ENCODE peak calls at places on chromosomes 12 and 14, in nine cellular contexts. W, G, C, V, B, U, I, P and T are unnamed samples.

GRCh38 chr12:127133675-127134335 is 1133.2 kb upstream of the TMEM132C start:
- DNase-seq in W (no peak), G (peak; percentile 16), C (peak; percentile 38), V (no peak), B (no peak), U (no peak), I (no peak), P (peak; percentile 58), T (no peak)

GRCh38 chr14:54652188-54652889 is 85.4 kb downstream of the SAMD4A start:
- DNase-seq in W (peak; percentile 98), G (peak; percentile 99), C (peak; percentile 96), V (peak; percentile 100), B (no peak), U (peak; percentile 61), I (no peak), P (no peak), T (no peak)

GRCh38 chr12:129615001-129615400 is 288.8 kb downstream of the TMEM132D start:
- DNase-seq in W (peak; percentile 67), G (no peak), C (no peak), V (no peak), B (no peak), U (no peak), I (no peak), P (no peak), T (no peak)

GRCh38 chr14:65070710-65071033 is 31.6 kb downstream of the MAX start:
- DNase-seq in W (no peak), G (no peak), C (no peak), V (peak; percentile 20), B (peak; percentile 80), U (no peak), I (peak; percentile 90), P (no peak), T (no peak)

GRCh38 chr14:61160798-61161197 is 120.3 kb downstream of the TMEM30B start:
- DNase-seq in W (no peak), G (no peak), C (no peak), V (no peak), B (no peak), U (no peak), I (no peak), P (no peak), T (no peak)

GRCh38 chr12:52280796-52281560 is 6.5 kb downstream of the KRT86 start:
- DNase-seq in W (peak; percentile 96), G (peak; percentile 100), C (peak; percentile 97), V (peak; percentile 99), B (no peak), U (no peak), I (no peak), P (no peak), T (peak; percentile 60)

GRCh38 chr12:6771509-6772330 is 600 bp upstream of the LAG3 start:
- DNase-seq in W (no peak), G (no peak), C (no peak), V (no peak), B (no peak), U (no peak), I (no peak), P (no peak), T (no peak)

GRCh38 chr14:106691601-106692291 is 1165.4 kb downstream of the TMEM121 start:
- DNase-seq in W (no peak), G (no peak), C (no peak), V (no peak), B (peak; percentile 59), U (no peak), I (no peak), P (peak; percentile 39), T (peak; percentile 71)

GRCh38 chr12:56029666-56030293 is 8.9 kb downstream of the IKZF4 start:
- DNase-seq in W (peak; percentile 43), G (peak; percentile 83), C (peak; percentile 46), V (peak; percentile 68), B (no peak), U (no peak), I (no peak), P (peak; percentile 52), T (no peak)

GRCh38 chr12:91533366-91533765 is 350.7 kb upstream of the DCN start:
- DNase-seq in W (no peak), G (no peak), C (no peak), V (no peak), B (no peak), U (no peak), I (no peak), P (no peak), T (no peak)

GRCh38 chr14:67704018-67704417 is 2.3 kb downstream of the RDH12 start:
- DNase-seq in W (no peak), G (no peak), C (no peak), V (no peak), B (no peak), U (no peak), I (no peak), P (no peak), T (no peak)

GRCh38 chr14:75183225-75183624 is 6.8 kb upstream of the TMED10 start:
- DNase-seq in W (no peak), G (no peak), C (no peak), V (no peak), B (no peak), U (no peak), I (no peak), P (no peak), T (no peak)

GRCh38 chr12:109165599-109165998 is 49.2 kb downstream of the ACACB start:
- DNase-seq in W (no peak), G (no peak), C (peak; percentile 43), V (peak; percentile 4), B (no peak), U (no peak), I (no peak), P (no peak), T (no peak)

GRCh38 chr12:45170456-45171042 is 45.3 kb upstream of the ANO6 start:
- DNase-seq in W (peak; percentile 71), G (peak; percentile 82), C (peak; percentile 63), V (peak; percentile 75), B (peak; percentile 90), U (peak; percentile 52), I (peak; percentile 82), P (peak; percentile 94), T (peak; percentile 80)

GRCh38 chr12:130142736-130143135 is 19.5 kb upstream of the FZD10 start:
- DNase-seq in W (no peak), G (no peak), C (no peak), V (no peak), B (no peak), U (no peak), I (no peak), P (no peak), T (no peak)

GRCh38 chr12:113214938-113215400 is 6.3 kb upstream of the TPCN1 start:
- DNase-seq in W (peak; percentile 97), G (peak; percentile 98), C (peak; percentile 85), V (peak; percentile 99), B (no peak), U (no peak), I (no peak), P (no peak), T (no peak)

GRCh38 chr12:54030442-54030801 is 2.2 kb downstream of the HOXC6 start:
- DNase-seq in W (no peak), G (no peak), C (no peak), V (no peak), B (no peak), U (no peak), I (no peak), P (no peak), T (no peak)

GRCh38 chr12:11576104-11576503 is 73.4 kb upstream of the ETV6 start:
- DNase-seq in W (peak; percentile 79), G (peak; percentile 30), C (peak; percentile 97), V (peak; percentile 50), B (no peak), U (no peak), I (no peak), P (no peak), T (no peak)

GRCh38 chr12:124506145-124506831 is 61.1 kb downstream of the NCOR2 start:
- DNase-seq in W (no peak), G (peak; percentile 48), C (no peak), V (peak; percentile 80), B (peak; percentile 82), U (no peak), I (peak; percentile 68), P (no peak), T (no peak)

DNA sequence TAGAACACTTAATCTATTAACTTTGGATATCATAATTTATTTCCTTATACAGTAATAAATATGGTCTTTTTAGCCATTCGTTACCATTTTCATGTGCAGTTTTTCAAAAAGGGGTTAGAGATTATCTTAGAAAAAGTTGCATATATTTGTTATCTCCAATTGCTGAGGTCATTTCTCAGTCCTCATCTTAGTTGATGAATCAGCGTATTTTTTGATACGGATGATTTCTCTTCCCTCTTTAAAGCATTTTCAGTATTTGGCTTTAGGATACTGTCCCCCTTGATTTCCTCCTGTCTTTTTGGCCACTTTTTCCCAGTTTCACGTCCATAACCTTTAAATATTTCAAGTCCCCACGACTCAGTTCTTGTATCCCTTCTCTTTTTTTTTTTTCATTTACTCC is 21.8 kb downstream of the DNAL1 start:
- DNase-seq in W (no peak), G (no peak), C (no peak), V (no peak), B (no peak), U (no peak), I (no peak), P (no peak), T (no peak)
- TF ChIP-seq CTCF in W (no peak), G (no peak), C (no peak), V (no peak), B (no peak), U (no peak), I (no peak), P (no peak), T (no peak)

GRCh38 chr12:41264281-41264680 is 76.2 kb downstream of the PDZRN4 start:
- DNase-seq in W (no peak), G (peak; percentile 7), C (peak; percentile 23), V (no peak), B (no peak), U (no peak), I (no peak), P (no peak), T (no peak)
- TF ChIP-seq CTCF in W (peak; percentile 14), G (peak; percentile 26), C (no peak), V (peak; percentile 22), B (no peak), U (peak; percentile 27), I (peak; percentile 3), P (no peak), T (peak; percentile 77)

GRCh38 chr12:92608418-92609091 is 94.2 kb upstream of the PLEKHG7 start:
- DNase-seq in W (peak; percentile 63), G (peak; percentile 68), C (peak; percentile 75), V (peak; percentile 67), B (no peak), U (no peak), I (no peak), P (no peak), T (no peak)
- TF ChIP-seq CTCF in W (peak; percentile 67), G (peak; percentile 66), C (peak; percentile 52), V (peak; percentile 68), B (no peak), U (no peak), I (peak; percentile 66), P (no peak), T (peak; percentile 70)

DNA sequence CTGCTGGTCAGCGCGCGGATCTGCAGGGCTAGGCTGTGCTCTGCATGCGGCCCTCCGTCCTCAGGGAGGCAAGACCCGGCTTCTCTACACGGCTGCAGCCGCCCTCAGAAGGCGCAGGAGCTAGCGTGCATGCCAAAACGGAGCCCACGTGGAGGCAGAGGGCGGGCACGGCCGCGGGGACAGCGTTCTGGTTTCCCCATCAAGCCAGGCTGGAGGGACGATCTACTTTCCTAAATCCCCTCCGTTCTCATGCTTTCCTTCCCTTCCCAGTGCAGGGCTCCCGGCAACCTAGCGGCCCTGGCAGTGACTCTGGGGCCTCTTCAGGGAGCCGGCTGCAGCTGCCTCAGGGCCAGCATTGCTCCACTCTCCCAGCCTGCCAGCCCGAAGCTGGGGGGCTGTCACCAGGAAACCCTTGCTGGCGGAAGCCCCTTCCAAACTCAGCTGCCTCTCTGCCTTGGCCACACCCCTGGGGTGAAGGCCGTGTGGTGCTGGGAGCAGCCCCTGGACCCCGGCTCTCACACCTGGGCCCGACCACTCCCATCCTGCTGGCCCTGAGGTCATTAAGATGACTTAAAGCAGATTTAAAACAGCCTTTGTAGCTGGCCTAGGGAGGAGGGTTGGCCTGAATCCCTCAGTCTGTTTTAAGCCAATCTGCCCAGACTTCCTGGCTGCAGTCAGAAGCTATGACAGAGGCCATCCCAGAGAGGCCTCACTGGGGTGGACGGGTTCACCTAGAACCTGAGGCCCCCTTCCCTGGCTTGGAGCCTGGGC is 9.2 kb upstream of the GOLGA3 start:
- DNase-seq in W (no peak), G (peak; percentile 30), C (no peak), V (peak; percentile 31), B (no peak), U (no peak), I (no peak), P (no peak), T (no peak)
- TF ChIP-seq CTCF in W (no peak), G (no peak), C (no peak), V (no peak), B (no peak), U (no peak), I (no peak), P (no peak), T (no peak)